ENCODE peak calls at places on chromosomes 4 and X, in five cellular contexts. One of them, this sample, is unnamed.

GRCh38 chr4:91319869-91320268 is 983.9 kb upstream of the GRID2 start:
- DNase-seq in kidney epithelial cell: no peak
- DNase-seq in small intestine: no peak
- DNase-seq in NT2/D1: no peak
- DNase-seq in endodermal cell: no peak
- DNase-seq in this sample: no peak

GRCh38 chr4:124807421-124807820 is 94.9 kb upstream of the ANKRD50 start:
- DNase-seq in kidney epithelial cell: no peak
- DNase-seq in small intestine: no peak
- DNase-seq in NT2/D1: no peak
- DNase-seq in endodermal cell: no peak
- DNase-seq in this sample: no peak

GRCh38 chrX:19566359-19567141 is 51.2 kb upstream of the MAP3K15 start:
- DNase-seq in kidney epithelial cell: no peak
- DNase-seq in small intestine: no peak
- DNase-seq in NT2/D1: peak; percentile 5
- DNase-seq in endodermal cell: no peak
- DNase-seq in this sample: no peak

GRCh38 chrX:45404206-45404605 is 203.5 kb upstream of the DIPK2B start:
- DNase-seq in kidney epithelial cell: no peak
- DNase-seq in small intestine: no peak
- DNase-seq in NT2/D1: no peak
- DNase-seq in endodermal cell: no peak
- DNase-seq in this sample: no peak

GRCh38 chr4:37662861-37663390 is 23.2 kb downstream of the RELL1 start:
- DNase-seq in kidney epithelial cell: peak; percentile 81
- DNase-seq in small intestine: no peak
- DNase-seq in NT2/D1: no peak
- DNase-seq in endodermal cell: peak; percentile 60
- DNase-seq in this sample: no peak

GRCh38 chrX:9829308-9830267 is 43.4 kb downstream of the SHROOM2 start:
- DNase-seq in kidney epithelial cell: peak; percentile 92
- DNase-seq in small intestine: no peak
- DNase-seq in NT2/D1: no peak
- DNase-seq in endodermal cell: no peak
- DNase-seq in this sample: no peak

GRCh38 chrX:129690435-129690834 is 35.7 kb upstream of the APLN start:
- DNase-seq in kidney epithelial cell: no peak
- DNase-seq in small intestine: no peak
- DNase-seq in NT2/D1: no peak
- DNase-seq in endodermal cell: no peak
- DNase-seq in this sample: no peak

GRCh38 chr4:38155589-38156294 is 195.5 kb downstream of the PTTG2 start:
- DNase-seq in kidney epithelial cell: no peak
- DNase-seq in small intestine: no peak
- DNase-seq in NT2/D1: no peak
- DNase-seq in endodermal cell: no peak
- DNase-seq in this sample: no peak

GRCh38 chr4:181143241-181143854 is 1099.9 kb upstream of the TENM3 start:
- DNase-seq in kidney epithelial cell: peak; percentile 34
- DNase-seq in small intestine: peak; percentile 70
- DNase-seq in NT2/D1: peak; percentile 48
- DNase-seq in endodermal cell: peak; percentile 87
- DNase-seq in this sample: peak; percentile 7

GRCh38 chr4:146255874-146256273 is 41.5 kb downstream of the REELD1 start:
- DNase-seq in kidney epithelial cell: no peak
- DNase-seq in small intestine: no peak
- DNase-seq in NT2/D1: no peak
- DNase-seq in endodermal cell: no peak
- DNase-seq in this sample: no peak

GRCh38 chr4:20126906-20127305 is 124.8 kb upstream of the SLIT2 start:
- DNase-seq in kidney epithelial cell: no peak
- DNase-seq in small intestine: no peak
- DNase-seq in NT2/D1: no peak
- DNase-seq in endodermal cell: no peak
- DNase-seq in this sample: no peak

GRCh38 chrX:386768-387575 is at the start of gene PPP2R3B:
- DNase-seq in kidney epithelial cell: peak; percentile 81
- DNase-seq in small intestine: peak; percentile 99
- DNase-seq in NT2/D1: peak; percentile 97
- DNase-seq in endodermal cell: peak; percentile 99
- DNase-seq in this sample: peak; percentile 100

GRCh38 chr4:105191621-105192210 is 45.0 kb downstream of the TET2 start:
- DNase-seq in kidney epithelial cell: no peak
- DNase-seq in small intestine: no peak
- DNase-seq in NT2/D1: no peak
- DNase-seq in endodermal cell: no peak
- DNase-seq in this sample: no peak

GRCh38 chr4:146643812-146644401 is 5.2 kb downstream of the POU4F2 start:
- DNase-seq in kidney epithelial cell: peak; percentile 12
- DNase-seq in small intestine: peak; percentile 3
- DNase-seq in NT2/D1: no peak
- DNase-seq in endodermal cell: no peak
- DNase-seq in this sample: no peak

GRCh38 chrX:70907900-70908299 is 611 bp downstream of the TEX11 start:
- DNase-seq in kidney epithelial cell: no peak
- DNase-seq in small intestine: no peak
- DNase-seq in NT2/D1: no peak
- DNase-seq in endodermal cell: no peak
- DNase-seq in this sample: no peak

GRCh38 chr4:108512615-108513505 is 107.5 kb upstream of the RPL34 start:
- DNase-seq in kidney epithelial cell: peak; percentile 37
- DNase-seq in small intestine: peak; percentile 27
- DNase-seq in NT2/D1: peak; percentile 6
- DNase-seq in endodermal cell: peak; percentile 77
- DNase-seq in this sample: no peak

GRCh38 chr4:15238720-15239119 is 189.1 kb upstream of the C1QTNF7 start:
- DNase-seq in kidney epithelial cell: no peak
- DNase-seq in small intestine: peak; percentile 11
- DNase-seq in NT2/D1: peak; percentile 42
- DNase-seq in endodermal cell: peak; percentile 80
- DNase-seq in this sample: peak; percentile 43

GRCh38 chrX:48520455-48520854 is 1.2 kb upstream of the EBP start:
- DNase-seq in kidney epithelial cell: no peak
- DNase-seq in small intestine: no peak
- DNase-seq in NT2/D1: no peak
- DNase-seq in endodermal cell: no peak
- DNase-seq in this sample: no peak

GRCh38 chr4:68316193-68316969 is 33.5 kb downstream of the YTHDC1 start:
- DNase-seq in kidney epithelial cell: no peak
- DNase-seq in small intestine: no peak
- DNase-seq in NT2/D1: no peak
- DNase-seq in endodermal cell: no peak
- DNase-seq in this sample: no peak
- H3K36me3 ChIP-seq in kidney epithelial cell: no peaks in the 10 kb centered on the region
- H3K36me3 ChIP-seq in small intestine: peaks cover 15% of the 10 kb centered on the region
- H3K36me3 ChIP-seq in NT2/D1: peaks cover 66% of the 10 kb centered on the region
- H3K36me3 ChIP-seq in endodermal cell: peaks cover 99% of the 10 kb centered on the region
- H3K36me3 ChIP-seq in this sample: peaks cover 70% of the 10 kb centered on the region

GRCh38 chr4:877502-877901 is 51.6 kb upstream of the CPLX1 start:
- DNase-seq in kidney epithelial cell: no peak
- DNase-seq in small intestine: no peak
- DNase-seq in NT2/D1: no peak
- DNase-seq in endodermal cell: no peak
- DNase-seq in this sample: no peak
- H3K36me3 ChIP-seq in kidney epithelial cell: peaks cover 6% of the 10 kb centered on the region
- H3K36me3 ChIP-seq in small intestine: peaks cover 52% of the 10 kb centered on the region
- H3K36me3 ChIP-seq in NT2/D1: peaks cover 97% of the 10 kb centered on the region
- H3K36me3 ChIP-seq in endodermal cell: peaks cover 38% of the 10 kb centered on the region
- H3K36me3 ChIP-seq in this sample: peaks cover 15% of the 10 kb centered on the region

DNA sequence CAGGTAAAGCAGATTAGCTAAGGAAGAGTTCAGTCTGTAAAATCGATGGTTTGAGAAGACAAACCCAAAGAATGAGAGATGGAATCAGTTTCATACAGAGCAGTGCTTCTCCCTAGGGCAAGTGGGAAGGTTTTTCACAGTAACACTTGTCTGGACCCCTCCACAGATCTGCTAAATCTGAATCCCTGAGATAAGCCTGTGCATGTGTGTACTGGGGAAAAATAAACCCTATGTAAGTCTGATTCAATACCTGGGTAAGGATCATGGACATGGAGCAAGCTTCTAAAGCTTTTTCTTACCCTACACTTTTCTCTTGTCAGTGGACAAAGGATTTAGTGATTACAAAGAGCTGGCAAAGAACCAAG is 13.6 kb downstream of the ELOVL6 start:
- DNase-seq in kidney epithelial cell: no peak
- DNase-seq in small intestine: no peak
- DNase-seq in NT2/D1: no peak
- DNase-seq in endodermal cell: no peak
- DNase-seq in this sample: no peak
- H3K36me3 ChIP-seq in kidney epithelial cell: no peaks in the 10 kb centered on the region
- H3K36me3 ChIP-seq in small intestine: no peaks in the 10 kb centered on the region
- H3K36me3 ChIP-seq in NT2/D1: no peaks in the 10 kb centered on the region
- H3K36me3 ChIP-seq in endodermal cell: peaks cover 4% of the 10 kb centered on the region
- H3K36me3 ChIP-seq in this sample: no peaks in the 10 kb centered on the region

GRCh38 chrX:16855363-16856075 is 14.6 kb downstream of the RBBP7 start:
- DNase-seq in kidney epithelial cell: no peak
- DNase-seq in small intestine: no peak
- DNase-seq in NT2/D1: no peak
- DNase-seq in endodermal cell: no peak
- DNase-seq in this sample: no peak

GRCh38 chrX:16851827-16852226 is 18.3 kb downstream of the RBBP7 start:
- DNase-seq in kidney epithelial cell: no peak
- DNase-seq in small intestine: no peak
- DNase-seq in NT2/D1: no peak
- DNase-seq in endodermal cell: no peak
- DNase-seq in this sample: no peak

GRCh38 chrX:16852617-16853179 is 17.5 kb downstream of the RBBP7 start:
- DNase-seq in kidney epithelial cell: no peak
- DNase-seq in small intestine: no peak
- DNase-seq in NT2/D1: no peak
- DNase-seq in endodermal cell: no peak
- DNase-seq in this sample: no peak

GRCh38 chrX:16851421-16851820 is 18.7 kb downstream of the RBBP7 start:
- DNase-seq in kidney epithelial cell: no peak
- DNase-seq in small intestine: no peak
- DNase-seq in NT2/D1: no peak
- DNase-seq in endodermal cell: no peak
- DNase-seq in this sample: no peak

DNA sequence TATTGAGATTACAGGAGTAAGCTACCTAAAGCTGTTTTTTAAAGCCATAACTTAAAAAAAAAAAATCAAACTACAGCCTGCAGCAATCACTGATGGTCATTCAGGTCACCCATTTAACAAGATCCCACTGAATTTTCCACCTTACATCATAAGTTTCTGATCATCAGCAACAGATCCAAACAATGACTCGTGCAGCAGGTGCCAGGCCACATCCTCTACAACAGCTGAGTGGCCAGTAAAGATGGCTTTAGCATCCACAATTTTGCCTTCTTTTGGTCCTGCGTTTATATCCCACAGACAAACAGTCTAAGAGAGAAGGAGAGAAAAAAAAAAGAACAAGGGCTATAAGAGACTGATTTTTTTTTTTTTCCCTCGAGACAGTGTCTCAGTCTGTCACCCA is 16.6 kb downstream of the RBBP7 start:
- DNase-seq in kidney epithelial cell: no peak
- DNase-seq in small intestine: no peak
- DNase-seq in NT2/D1: no peak
- DNase-seq in endodermal cell: no peak
- DNase-seq in this sample: no peak
- H3K36me3 ChIP-seq in kidney epithelial cell: no peaks in the 10 kb centered on the region
- H3K36me3 ChIP-seq in small intestine: no peaks in the 10 kb centered on the region
- H3K36me3 ChIP-seq in NT2/D1: peaks cover 82% of the 10 kb centered on the region
- H3K36me3 ChIP-seq in endodermal cell: peaks cover 83% of the 10 kb centered on the region
- H3K36me3 ChIP-seq in this sample: peaks cover 55% of the 10 kb centered on the region

This sample was measured in naive thymus-derived CD4-positive, alpha-beta T cell.